ENCODE peak calls at places on chromosome 10, in five cellular contexts. One of them, this sample, is unnamed.

GRCh38 chr10:71314028-71314693 is 4.9 kb upstream of the SLC29A3 start:
- DNase-seq in tibial artery: no peak
- DNase-seq in T-helper 2 cell: peak; percentile 29
- DNase-seq in astrocyte of the spinal cord: peak; percentile 19
- DNase-seq in T follicular helper cell: peak; percentile 34
- DNase-seq in this sample: peak; percentile 46

GRCh38 chr10:12388671-12389070 is 39.3 kb downstream of the CAMK1D start:
- DNase-seq in T-helper 2 cell: no peak
- DNase-seq in tibial artery: no peak
- DNase-seq in astrocyte of the spinal cord: no peak
- DNase-seq in T follicular helper cell: no peak
- DNase-seq in this sample: no peak

GRCh38 chr10:113153493-113154127 is 203.6 kb downstream of the TCF7L2 start:
- DNase-seq in T-helper 2 cell: no peak
- DNase-seq in T follicular helper cell: no peak
- DNase-seq in tibial artery: peak; percentile 31
- DNase-seq in astrocyte of the spinal cord: no peak
- DNase-seq in this sample: no peak

GRCh38 chr10:17644485-17644964 is 574 bp downstream of the STAM start:
- DNase-seq in tibial artery: no peak
- DNase-seq in T follicular helper cell: no peak
- DNase-seq in T-helper 2 cell: no peak
- DNase-seq in astrocyte of the spinal cord: peak; percentile 51
- DNase-seq in this sample: no peak

GRCh38 chr10:104117839-104118323 is 4.1 kb upstream of the SFR1 start:
- DNase-seq in tibial artery: no peak
- DNase-seq in T follicular helper cell: no peak
- DNase-seq in T-helper 2 cell: no peak
- DNase-seq in astrocyte of the spinal cord: peak; percentile 69
- DNase-seq in this sample: no peak

GRCh38 chr10:16867990-16868389 is 50.8 kb upstream of the RSU1 start:
- DNase-seq in tibial artery: no peak
- DNase-seq in T-helper 2 cell: no peak
- DNase-seq in astrocyte of the spinal cord: no peak
- DNase-seq in T follicular helper cell: no peak
- DNase-seq in this sample: no peak

GRCh38 chr10:43963793-43964425 is 315.2 kb upstream of the ZNF32 start:
- DNase-seq in tibial artery: peak; percentile 54
- DNase-seq in astrocyte of the spinal cord: no peak
- DNase-seq in T-helper 2 cell: no peak
- DNase-seq in T follicular helper cell: no peak
- DNase-seq in this sample: no peak

GRCh38 chr10:66639351-66639750 is 286.5 kb upstream of the LRRTM3 start:
- DNase-seq in T follicular helper cell: no peak
- DNase-seq in T-helper 2 cell: no peak
- DNase-seq in tibial artery: no peak
- DNase-seq in astrocyte of the spinal cord: peak; percentile 38
- DNase-seq in this sample: no peak

GRCh38 chr10:78339251-78339650 is 305.6 kb downstream of the RPS24 start:
- DNase-seq in T-helper 2 cell: no peak
- DNase-seq in astrocyte of the spinal cord: no peak
- DNase-seq in tibial artery: no peak
- DNase-seq in T follicular helper cell: no peak
- DNase-seq in this sample: no peak